ENCODE peak calls at places on chromosomes 16 and 17, in six cellular contexts. One of them, this sample, is unnamed.
A peak's percentile ranks its signal among the peaks of the same experiment; 100 is the strongest.

GRCh38 chr17:69858460-69858859 is 216.6 kb upstream of the KCNJ16 start:
- DNase-seq in body of pancreas: no peak
- DNase-seq in A549: no peak
- DNase-seq in MM.1S: no peak
- DNase-seq in breast epithelium: no peak
- DNase-seq in stomach: no peak
- DNase-seq in this sample: no peak

GRCh38 chr17:81566461-81567126 is 14.4 kb upstream of the FAAP100 start:
- DNase-seq in body of pancreas: peak; percentile 94
- DNase-seq in A549: peak; percentile 85
- DNase-seq in MM.1S: no peak
- DNase-seq in breast epithelium: peak; percentile 79
- DNase-seq in stomach: peak; percentile 84
- DNase-seq in this sample: peak; percentile 95

GRCh38 chr17:16991349-16992009 is 19.6 kb upstream of the TNFRSF13B start:
- DNase-seq in body of pancreas: peak; percentile 91
- DNase-seq in A549: peak; percentile 90
- DNase-seq in MM.1S: peak; percentile 88
- DNase-seq in breast epithelium: peak; percentile 81
- DNase-seq in stomach: peak; percentile 89
- DNase-seq in this sample: peak; percentile 53

GRCh38 chr16:83420206-83420760 is 387.5 kb upstream of the HSBP1 start:
- DNase-seq in body of pancreas: no peak
- DNase-seq in A549: no peak
- DNase-seq in MM.1S: peak; percentile 12
- DNase-seq in breast epithelium: no peak
- DNase-seq in stomach: no peak
- DNase-seq in this sample: peak; percentile 3

GRCh38 chr16:12833939-12834338 is 30.3 kb upstream of the CPPED1 start:
- DNase-seq in body of pancreas: no peak
- DNase-seq in A549: peak; percentile 54
- DNase-seq in MM.1S: no peak
- DNase-seq in breast epithelium: no peak
- DNase-seq in stomach: no peak
- DNase-seq in this sample: peak; percentile 20

GRCh38 chr16:23182206-23182674 is 305 bp upstream of the SCNN1G start:
- DNase-seq in body of pancreas: peak; percentile 95
- DNase-seq in A549: peak; percentile 83
- DNase-seq in MM.1S: peak; percentile 95
- DNase-seq in breast epithelium: peak; percentile 87
- DNase-seq in stomach: peak; percentile 93
- DNase-seq in this sample: peak; percentile 13

GRCh38 chr17:76524598-76525512 is 12.7 kb downstream of the CYGB start:
- DNase-seq in body of pancreas: peak; percentile 85
- DNase-seq in A549: no peak
- DNase-seq in MM.1S: no peak
- DNase-seq in breast epithelium: peak; percentile 65
- DNase-seq in stomach: peak; percentile 84
- DNase-seq in this sample: no peak

GRCh38 chr17:58918072-58918471 is 162.4 kb downstream of the PPM1E start:
- DNase-seq in body of pancreas: no peak
- DNase-seq in A549: no peak
- DNase-seq in MM.1S: no peak
- DNase-seq in breast epithelium: no peak
- DNase-seq in stomach: no peak
- DNase-seq in this sample: no peak

GRCh38 chr17:60354223-60354622 is 37.7 kb downstream of the USP32 start:
- DNase-seq in body of pancreas: no peak
- DNase-seq in A549: no peak
- DNase-seq in MM.1S: no peak
- DNase-seq in breast epithelium: no peak
- DNase-seq in stomach: no peak
- DNase-seq in this sample: peak; percentile 81

GRCh38 chr17:69679839-69680238 is 265.3 kb downstream of the MAP2K6 start:
- DNase-seq in body of pancreas: no peak
- DNase-seq in A549: no peak
- DNase-seq in MM.1S: no peak
- DNase-seq in breast epithelium: no peak
- DNase-seq in stomach: no peak
- DNase-seq in this sample: no peak

DNA sequence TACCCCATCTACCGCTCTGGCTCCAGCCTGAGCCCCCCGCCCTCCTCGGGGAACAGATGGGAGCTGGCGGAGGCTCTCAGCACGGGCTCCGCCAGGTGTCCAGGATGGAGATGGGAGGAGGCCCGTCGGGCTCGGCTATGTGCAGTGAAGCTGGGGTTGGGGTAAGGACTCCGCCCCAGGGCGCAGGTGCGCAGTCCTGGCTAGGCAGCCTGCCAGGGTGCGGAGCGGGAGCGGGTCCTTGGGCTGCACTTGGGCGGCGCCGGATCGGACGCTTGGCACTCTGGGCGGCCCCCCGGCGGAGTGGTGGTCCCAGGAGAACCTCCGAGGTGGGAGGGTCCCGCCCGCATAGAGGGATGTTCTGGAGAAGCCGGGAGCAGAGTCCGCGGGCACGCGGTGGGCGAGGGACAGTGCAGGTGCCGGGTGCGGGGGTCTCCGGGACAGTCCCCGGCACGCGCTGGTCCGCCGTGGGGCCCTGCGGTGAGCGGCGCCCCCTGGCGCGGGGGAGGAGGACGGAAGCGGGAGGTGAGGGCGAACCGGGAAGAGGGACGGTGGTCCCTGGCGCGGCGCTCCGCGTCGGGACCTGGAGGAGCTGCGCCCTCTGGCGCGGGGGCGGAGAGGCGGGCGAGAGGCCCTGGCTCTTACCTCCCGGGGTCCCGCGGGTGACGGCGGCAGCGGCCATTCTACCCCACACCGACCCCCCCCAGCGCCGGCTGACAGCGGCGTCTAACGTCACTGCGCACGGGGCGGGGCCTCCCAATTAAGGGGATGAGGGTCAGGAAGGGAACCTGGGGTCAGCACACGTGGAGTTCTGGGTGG is at the start of gene CAMTA2:
- DNase-seq in body of pancreas: peak; percentile 90
- DNase-seq in A549: peak; percentile 90
- DNase-seq in MM.1S: peak; percentile 75
- DNase-seq in breast epithelium: peak; percentile 85
- DNase-seq in stomach: peak; percentile 91
- DNase-seq in this sample: peak; percentile 49
- TF ChIP-seq CTCF in body of pancreas: peak; percentile 63
- TF ChIP-seq CTCF in A549: peak; percentile 98
- TF ChIP-seq CTCF in MM.1S: peak; percentile 69
- TF ChIP-seq CTCF in breast epithelium: no peak
- TF ChIP-seq CTCF in stomach: peak; percentile 47
- TF ChIP-seq CTCF in this sample: peak; percentile 85

DNA sequence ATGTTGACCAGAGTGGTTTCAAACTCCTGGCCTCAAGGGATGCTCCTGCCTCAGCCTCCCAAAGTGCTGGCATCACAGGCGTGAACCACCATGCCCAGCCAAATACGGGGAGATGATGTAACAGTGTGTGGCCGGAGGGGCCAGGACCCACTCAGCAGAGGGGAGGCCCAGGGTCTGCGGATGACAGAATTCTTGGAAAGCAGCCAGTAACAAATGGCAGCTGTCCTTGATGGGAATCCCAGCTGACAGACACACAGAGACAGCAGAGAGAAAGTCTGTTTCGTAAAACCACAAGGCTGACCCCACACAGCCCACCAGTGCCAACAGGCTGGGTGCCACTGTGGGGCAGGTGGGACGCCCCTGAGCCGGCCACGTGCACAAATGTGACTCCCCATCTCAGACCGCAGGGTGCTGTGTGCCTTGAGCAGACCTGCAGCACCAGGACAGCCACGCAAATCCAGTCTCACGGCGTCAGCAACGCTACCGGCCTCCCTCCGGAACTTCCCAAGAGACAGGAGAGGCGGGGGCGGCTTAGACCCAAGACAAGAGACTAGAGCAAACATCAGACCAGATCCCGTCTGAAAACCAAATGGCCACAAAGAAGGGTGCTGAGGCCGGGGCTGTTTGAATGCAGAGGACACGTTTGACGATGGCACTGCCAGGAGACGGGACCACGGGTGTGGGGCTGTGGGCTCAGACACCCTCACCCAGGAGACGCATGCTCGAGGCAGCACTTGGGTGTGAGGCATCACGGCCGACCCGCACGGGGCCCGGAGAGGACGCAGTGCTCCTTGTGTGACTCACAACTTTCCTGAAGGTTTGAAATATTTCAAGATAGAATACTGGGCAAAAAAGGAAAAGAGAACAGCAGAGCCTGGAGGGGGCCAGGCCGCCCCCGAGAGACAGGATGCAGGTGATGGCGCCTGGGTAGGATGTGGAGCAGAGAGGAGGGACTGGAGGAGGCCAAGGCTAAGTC is 24.6 kb downstream of the CTU2 start:
- DNase-seq in body of pancreas: no peak
- DNase-seq in A549: no peak
- DNase-seq in MM.1S: no peak
- DNase-seq in breast epithelium: no peak
- DNase-seq in stomach: no peak
- DNase-seq in this sample: no peak
- TF ChIP-seq CTCF in body of pancreas: no peak
- TF ChIP-seq CTCF in A549: no peak
- TF ChIP-seq CTCF in MM.1S: no peak
- TF ChIP-seq CTCF in breast epithelium: no peak
- TF ChIP-seq CTCF in stomach: no peak
- TF ChIP-seq CTCF in this sample: no peak

DNA sequence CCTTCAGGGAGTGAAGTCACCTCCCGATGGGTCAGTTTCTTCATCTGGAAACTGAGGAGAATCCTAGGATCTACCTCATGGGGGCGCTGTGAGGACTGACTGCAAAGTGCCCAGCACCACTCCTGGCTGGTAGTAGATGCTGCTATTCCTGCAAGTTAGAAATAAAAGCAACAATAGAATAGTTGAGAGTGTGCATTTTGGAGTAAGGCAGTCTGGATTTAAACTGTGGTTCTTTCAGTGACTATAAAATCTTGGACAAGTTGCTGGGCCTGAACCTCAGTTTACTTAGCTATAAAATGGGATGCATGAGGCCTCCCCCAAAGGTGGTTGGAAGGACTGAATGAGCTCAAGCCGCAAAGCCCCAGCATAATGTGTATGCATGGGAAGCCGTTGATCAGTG is 70.6 kb downstream of the CYB5B start:
- DNase-seq in body of pancreas: no peak
- DNase-seq in A549: no peak
- DNase-seq in MM.1S: no peak
- DNase-seq in breast epithelium: no peak
- DNase-seq in stomach: no peak
- DNase-seq in this sample: no peak
- TF ChIP-seq CTCF in body of pancreas: no peak
- TF ChIP-seq CTCF in A549: peak; percentile 28
- TF ChIP-seq CTCF in MM.1S: peak; percentile 29
- TF ChIP-seq CTCF in breast epithelium: no peak
- TF ChIP-seq CTCF in stomach: no peak
- TF ChIP-seq CTCF in this sample: peak; percentile 71

GRCh38 chr17:65558683-65559311 is 2.7 kb downstream of the AXIN2 start:
- DNase-seq in body of pancreas: peak; percentile 14
- DNase-seq in A549: no peak
- DNase-seq in MM.1S: peak; percentile 13
- DNase-seq in breast epithelium: no peak
- DNase-seq in stomach: no peak
- DNase-seq in this sample: no peak
- TF ChIP-seq CTCF in body of pancreas: no peak
- TF ChIP-seq CTCF in A549: no peak
- TF ChIP-seq CTCF in MM.1S: no peak
- TF ChIP-seq CTCF in breast epithelium: no peak
- TF ChIP-seq CTCF in stomach: no peak
- TF ChIP-seq CTCF in this sample: no peak

GRCh38 chr16:47979783-47980182 is 176.0 kb downstream of the ABCC12 start:
- DNase-seq in body of pancreas: no peak
- DNase-seq in A549: no peak
- DNase-seq in MM.1S: no peak
- DNase-seq in breast epithelium: no peak
- DNase-seq in stomach: no peak
- DNase-seq in this sample: no peak

GRCh38 chr16:47983999-47984580 is 171.7 kb downstream of the ABCC12 start:
- DNase-seq in body of pancreas: no peak
- DNase-seq in A549: no peak
- DNase-seq in MM.1S: no peak
- DNase-seq in breast epithelium: no peak
- DNase-seq in stomach: no peak
- DNase-seq in this sample: no peak

GRCh38 chr16:47987136-47987535 is 168.7 kb downstream of the ABCC12 start:
- DNase-seq in body of pancreas: no peak
- DNase-seq in A549: no peak
- DNase-seq in MM.1S: no peak
- DNase-seq in breast epithelium: no peak
- DNase-seq in stomach: no peak
- DNase-seq in this sample: no peak

GRCh38 chr16:47986031-47986430 is 169.8 kb downstream of the ABCC12 start:
- DNase-seq in body of pancreas: no peak
- DNase-seq in A549: no peak
- DNase-seq in MM.1S: no peak
- DNase-seq in breast epithelium: no peak
- DNase-seq in stomach: no peak
- DNase-seq in this sample: no peak

DNA sequence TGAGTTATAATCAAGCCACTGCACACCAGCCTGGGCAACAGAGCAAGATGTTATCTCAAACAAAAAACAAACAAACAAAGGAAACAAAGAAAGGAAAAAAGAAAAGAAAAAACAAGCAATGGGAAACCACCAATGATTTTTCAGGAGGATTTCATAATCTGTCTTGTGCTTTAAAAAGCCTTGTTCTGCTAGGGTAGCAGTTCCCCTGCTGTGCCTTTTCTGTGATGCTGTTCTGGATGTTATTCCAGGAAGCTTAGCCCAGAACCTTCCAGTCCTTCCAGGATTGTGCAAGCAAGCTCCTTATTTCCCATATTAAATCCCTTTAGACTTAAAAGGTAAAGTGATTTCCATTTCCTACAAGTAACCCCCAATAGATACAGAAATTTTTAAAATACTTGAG is 171.1 kb downstream of the ABCC12 start:
- DNase-seq in body of pancreas: no peak
- DNase-seq in A549: no peak
- DNase-seq in MM.1S: no peak
- DNase-seq in breast epithelium: no peak
- DNase-seq in stomach: no peak
- DNase-seq in this sample: no peak
- TF ChIP-seq CTCF in body of pancreas: no peak
- TF ChIP-seq CTCF in A549: no peak
- TF ChIP-seq CTCF in MM.1S: no peak
- TF ChIP-seq CTCF in breast epithelium: no peak
- TF ChIP-seq CTCF in stomach: no peak
- TF ChIP-seq CTCF in this sample: no peak

This sample was measured in HFFc6.